ENCODE peak calls at places on chromosomes 3 and 15, in four cellular contexts. V, R, D and O are unnamed samples.

GRCh38 chr15:101496198-101496986 is 6.9 kb upstream of the PCSK6 start:
- DNase-seq in R (no peak), D (no peak), V (no peak), O (no peak)

GRCh38 chr15:55993804-55994539 is 560 bp upstream of the NEDD4 start:
- DNase-seq in R (peak; percentile 68), D (no peak), V (peak; percentile 54), O (peak; percentile 54)

GRCh38 chr15:95973566-95974256 is 356.8 kb upstream of the NR2F2 start:
- DNase-seq in D (no peak), R (no peak), V (no peak), O (no peak)

GRCh38 chr3:152400912-152401311 is 132.2 kb downstream of the MBNL1 start:
- DNase-seq in R (peak; percentile 94), D (no peak), V (no peak), O (no peak)

GRCh38 chr3:38587548-38588131 is 61.8 kb downstream of the SCN5A start:
- DNase-seq in R (no peak), D (no peak), V (no peak), O (peak; percentile 19)

GRCh38 chr3:105805402-105805801 is 63.4 kb downstream of the CBLB start:
- DNase-seq in D (no peak), V (no peak), R (no peak), O (no peak)

GRCh38 chr3:164732166-164732565 is 346.1 kb downstream of the SI start:
- DNase-seq in R (no peak), V (no peak), D (no peak), O (no peak)

GRCh38 chr3:150145659-150146058 is 175.0 kb upstream of the PFN2 start:
- DNase-seq in D (no peak), V (no peak), R (peak; percentile 64), O (no peak)

GRCh38 chr3:161770532-161771386 is 274.2 kb downstream of the OTOL1 start:
- DNase-seq in D (no peak), V (no peak), R (no peak), O (no peak)

GRCh38 chr3:45218578-45219390 is 7.3 kb downstream of the TMEM158 start:
- DNase-seq in R (peak; percentile 76), D (no peak), V (no peak), O (no peak)
- H3K18ac ChIP-seq in R (peak overlapping the region; percentile 61), D (no peak overlapping the region), V (peak overlapping the region; percentile 73), O (no peak overlapping the region)

DNA sequence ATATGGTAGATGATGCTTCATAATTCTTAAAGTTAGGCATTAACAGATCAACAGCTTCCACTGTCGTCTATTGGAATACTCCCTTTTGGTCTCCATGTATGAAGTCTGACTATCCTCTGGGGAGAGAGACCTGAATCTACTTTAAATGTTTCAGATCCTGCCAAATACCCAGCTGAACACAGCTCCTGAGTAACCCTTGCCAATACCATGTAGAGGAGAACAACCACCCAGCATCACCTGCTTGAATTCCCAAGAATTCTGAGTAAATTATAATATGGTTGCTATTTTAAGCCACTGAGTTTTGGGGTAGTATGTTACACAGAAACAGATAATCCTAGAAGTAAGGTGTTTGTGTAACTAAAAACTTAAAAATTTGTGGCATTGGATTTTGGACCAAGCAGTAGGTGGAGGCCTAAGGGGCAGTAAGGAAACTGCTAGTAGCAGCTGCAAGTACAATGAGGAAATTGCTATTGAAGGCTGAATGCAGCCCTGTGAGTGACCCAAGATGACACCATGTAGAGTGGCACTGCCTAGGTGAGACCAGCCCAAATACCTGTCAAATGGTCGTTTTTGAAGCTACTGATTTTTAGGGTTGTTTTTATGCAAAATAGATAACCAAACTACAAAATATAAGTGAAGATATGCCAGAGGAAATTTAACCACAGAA is 30.9 kb downstream of the NRG4 start:
- DNase-seq in V (no peak), D (no peak), R (no peak), O (no peak)
- H3K9me3 ChIP-seq in V (no peaks in the 10 kb centered on the region), D (no peaks in the 10 kb centered on the region), R (peaks cover 2% of the 10 kb centered on the region), O (no peaks in the 10 kb centered on the region)

DNA sequence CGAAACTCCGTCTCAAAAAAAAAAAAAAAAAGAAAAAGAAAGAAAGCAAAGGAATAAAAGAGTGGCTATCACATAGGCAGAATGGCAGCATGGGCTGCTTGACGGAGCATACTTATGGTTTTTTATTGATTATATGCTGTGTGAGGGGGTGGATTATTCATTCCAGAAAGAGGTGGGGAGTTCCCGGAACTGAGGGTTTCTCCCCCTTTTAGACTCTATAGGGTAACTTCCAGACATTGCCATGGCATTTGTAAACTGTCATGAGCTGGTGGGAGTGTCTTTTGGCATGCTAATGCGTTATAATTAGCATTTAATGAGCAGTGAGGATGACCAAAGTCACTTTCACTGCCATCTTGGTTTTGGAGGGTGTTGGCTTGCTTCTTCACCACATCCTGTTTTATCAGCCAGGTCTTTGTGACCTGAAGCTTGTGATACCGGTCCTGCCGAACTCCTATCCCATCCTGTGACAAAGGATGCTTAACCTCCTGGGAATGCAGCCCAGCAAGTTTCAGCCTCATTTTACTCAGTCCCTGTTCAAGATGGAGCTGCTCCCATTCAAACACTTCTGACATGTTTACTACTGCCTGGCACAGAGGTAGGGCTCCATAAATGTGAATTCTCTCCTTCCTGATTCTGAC is 15.8 kb upstream of the ABHD17C start:
- DNase-seq in R (no peak), V (no peak), D (no peak), O (peak; percentile 30)
- H3K27me3 ChIP-seq in R (peaks cover 3% of the 10 kb centered on the region), V (no peaks in the 10 kb centered on the region), D (no peaks in the 10 kb centered on the region), O (no peaks in the 10 kb centered on the region)

DNA sequence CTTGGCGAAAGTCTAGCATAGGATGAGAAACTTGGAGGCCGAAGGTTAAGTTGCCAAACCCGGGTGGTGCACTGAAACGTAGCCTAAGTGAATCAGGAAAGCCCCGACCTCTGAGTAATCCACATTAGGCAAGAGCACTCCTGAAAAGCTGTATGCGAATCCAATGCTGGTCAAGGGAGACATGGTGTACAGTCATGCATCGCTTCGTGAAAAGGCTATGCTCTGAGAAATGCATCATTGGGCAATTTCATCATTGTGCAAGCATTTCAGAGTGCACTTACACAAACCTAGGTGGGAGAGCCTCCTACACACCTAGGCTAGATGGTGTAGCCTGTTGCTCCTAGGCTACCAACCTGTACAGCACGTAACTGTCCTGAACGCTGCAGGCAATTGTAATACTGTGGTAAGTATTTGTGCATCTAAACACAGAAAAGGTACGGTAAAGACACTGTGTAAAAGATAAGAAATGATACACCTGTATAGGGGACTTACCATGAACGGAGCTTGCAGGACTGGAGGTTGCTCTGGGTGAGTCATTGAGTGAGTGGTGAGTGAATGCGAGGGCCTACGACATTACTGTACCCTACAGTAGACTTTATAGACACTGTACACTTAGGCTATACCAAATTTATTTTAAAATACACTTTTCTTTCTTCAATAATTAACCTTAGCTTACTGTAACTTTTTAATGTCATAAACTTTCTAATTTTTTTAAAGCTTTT is 222.5 kb downstream of the SHQ1 start:
- DNase-seq in R (peak; percentile 16), D (no peak), V (no peak), O (no peak)
- H3K18ac ChIP-seq in R (no peak overlapping the region), D (no peak overlapping the region), V (no peak overlapping the region), O (no peak overlapping the region)